ENCODE peak calls at places on chromosomes 7 and 10, in five cellular contexts. One of them, this sample, is unnamed.

GRCh38 chr7:913736-914520 is 37.6 kb downstream of the GET4 start:
- DNase-seq in stimulated activated CD4-positive, alpha-beta T cell treated with anti-CD3 and anti-CD28 coated beads, Interleukin-12 subunit alpha, Interleukin-12 subunit beta, amount 100 ng/mL, for 48 hours: no peak
- DNase-seq in activated naive CD8-positive, alpha-beta T cell treated with anti-CD3 and anti-CD28 coated beads for 36 hours: no peak
- DNase-seq in mucosa of gallbladder: peak; percentile 78
- DNase-seq in COR-L47: no peak
- DNase-seq in this sample: no peak

GRCh38 chr7:22433710-22434460 is 66.1 kb downstream of the STEAP1B start:
- DNase-seq in stimulated activated CD4-positive, alpha-beta T cell treated with anti-CD3 and anti-CD28 coated beads, Interleukin-12 subunit alpha, Interleukin-12 subunit beta, amount 100 ng/mL, for 48 hours: no peak
- DNase-seq in activated naive CD8-positive, alpha-beta T cell treated with anti-CD3 and anti-CD28 coated beads for 36 hours: no peak
- DNase-seq in mucosa of gallbladder: no peak
- DNase-seq in COR-L47: peak; percentile 14
- DNase-seq in this sample: peak; percentile 22

GRCh38 chr10:133167693-133168616 is 7.9 kb downstream of the KNDC1 start:
- DNase-seq in stimulated activated CD4-positive, alpha-beta T cell treated with anti-CD3 and anti-CD28 coated beads, Interleukin-12 subunit alpha, Interleukin-12 subunit beta, amount 100 ng/mL, for 48 hours: no peak
- DNase-seq in activated naive CD8-positive, alpha-beta T cell treated with anti-CD3 and anti-CD28 coated beads for 36 hours: no peak
- DNase-seq in mucosa of gallbladder: no peak
- DNase-seq in COR-L47: no peak
- DNase-seq in this sample: no peak

GRCh38 chr7:92987095-92987494 is 130.7 kb downstream of the SAMD9 start:
- DNase-seq in stimulated activated CD4-positive, alpha-beta T cell treated with anti-CD3 and anti-CD28 coated beads, Interleukin-12 subunit alpha, Interleukin-12 subunit beta, amount 100 ng/mL, for 48 hours: no peak
- DNase-seq in activated naive CD8-positive, alpha-beta T cell treated with anti-CD3 and anti-CD28 coated beads for 36 hours: no peak
- DNase-seq in mucosa of gallbladder: no peak
- DNase-seq in COR-L47: no peak
- DNase-seq in this sample: no peak

GRCh38 chr10:132909491-132910071 is 32.8 kb downstream of the CFAP46 start:
- DNase-seq in stimulated activated CD4-positive, alpha-beta T cell treated with anti-CD3 and anti-CD28 coated beads, Interleukin-12 subunit alpha, Interleukin-12 subunit beta, amount 100 ng/mL, for 48 hours: no peak
- DNase-seq in activated naive CD8-positive, alpha-beta T cell treated with anti-CD3 and anti-CD28 coated beads for 36 hours: no peak
- DNase-seq in mucosa of gallbladder: no peak
- DNase-seq in COR-L47: no peak
- DNase-seq in this sample: no peak

GRCh38 chr10:396535-397220 is 261.4 kb downstream of the ZMYND11 start:
- DNase-seq in stimulated activated CD4-positive, alpha-beta T cell treated with anti-CD3 and anti-CD28 coated beads, Interleukin-12 subunit alpha, Interleukin-12 subunit beta, amount 100 ng/mL, for 48 hours: no peak
- DNase-seq in activated naive CD8-positive, alpha-beta T cell treated with anti-CD3 and anti-CD28 coated beads for 36 hours: no peak
- DNase-seq in mucosa of gallbladder: no peak
- DNase-seq in COR-L47: no peak
- DNase-seq in this sample: no peak

GRCh38 chr7:27115161-27116018 is 12.9 kb upstream of the HOXA2 start:
- DNase-seq in stimulated activated CD4-positive, alpha-beta T cell treated with anti-CD3 and anti-CD28 coated beads, Interleukin-12 subunit alpha, Interleukin-12 subunit beta, amount 100 ng/mL, for 48 hours: no peak
- DNase-seq in activated naive CD8-positive, alpha-beta T cell treated with anti-CD3 and anti-CD28 coated beads for 36 hours: no peak
- DNase-seq in mucosa of gallbladder: no peak
- DNase-seq in COR-L47: no peak
- DNase-seq in this sample: no peak

GRCh38 chr7:4138866-4139265 is 543.2 kb upstream of the FOXK1 start:
- DNase-seq in stimulated activated CD4-positive, alpha-beta T cell treated with anti-CD3 and anti-CD28 coated beads, Interleukin-12 subunit alpha, Interleukin-12 subunit beta, amount 100 ng/mL, for 48 hours: no peak
- DNase-seq in activated naive CD8-positive, alpha-beta T cell treated with anti-CD3 and anti-CD28 coated beads for 36 hours: no peak
- DNase-seq in mucosa of gallbladder: no peak
- DNase-seq in COR-L47: no peak
- DNase-seq in this sample: no peak

GRCh38 chr7:123215350-123215749 is 15.6 kb upstream of the SLC13A1 start:
- DNase-seq in stimulated activated CD4-positive, alpha-beta T cell treated with anti-CD3 and anti-CD28 coated beads, Interleukin-12 subunit alpha, Interleukin-12 subunit beta, amount 100 ng/mL, for 48 hours: no peak
- DNase-seq in activated naive CD8-positive, alpha-beta T cell treated with anti-CD3 and anti-CD28 coated beads for 36 hours: no peak
- DNase-seq in mucosa of gallbladder: no peak
- DNase-seq in COR-L47: no peak
- DNase-seq in this sample: no peak

GRCh38 chr10:17056781-17057191 is 72.8 kb downstream of the CUBN start:
- DNase-seq in stimulated activated CD4-positive, alpha-beta T cell treated with anti-CD3 and anti-CD28 coated beads, Interleukin-12 subunit alpha, Interleukin-12 subunit beta, amount 100 ng/mL, for 48 hours: no peak
- DNase-seq in activated naive CD8-positive, alpha-beta T cell treated with anti-CD3 and anti-CD28 coated beads for 36 hours: no peak
- DNase-seq in mucosa of gallbladder: no peak
- DNase-seq in COR-L47: no peak
- DNase-seq in this sample: no peak

GRCh38 chr10:132938472-132939329 is 3.7 kb downstream of the CFAP46 start:
- DNase-seq in stimulated activated CD4-positive, alpha-beta T cell treated with anti-CD3 and anti-CD28 coated beads, Interleukin-12 subunit alpha, Interleukin-12 subunit beta, amount 100 ng/mL, for 48 hours: no peak
- DNase-seq in activated naive CD8-positive, alpha-beta T cell treated with anti-CD3 and anti-CD28 coated beads for 36 hours: peak; percentile 36
- DNase-seq in mucosa of gallbladder: no peak
- DNase-seq in COR-L47: no peak
- DNase-seq in this sample: no peak

GRCh38 chr7:151059362-151060112 is at the start of gene SLC4A2:
- DNase-seq in stimulated activated CD4-positive, alpha-beta T cell treated with anti-CD3 and anti-CD28 coated beads, Interleukin-12 subunit alpha, Interleukin-12 subunit beta, amount 100 ng/mL, for 48 hours: peak; percentile 54
- DNase-seq in activated naive CD8-positive, alpha-beta T cell treated with anti-CD3 and anti-CD28 coated beads for 36 hours: peak; percentile 81
- DNase-seq in mucosa of gallbladder: peak; percentile 69
- DNase-seq in COR-L47: peak; percentile 38
- DNase-seq in this sample: peak; percentile 86

GRCh38 chr7:43785425-43785824 is 26.9 kb downstream of the BLVRA start:
- DNase-seq in stimulated activated CD4-positive, alpha-beta T cell treated with anti-CD3 and anti-CD28 coated beads, Interleukin-12 subunit alpha, Interleukin-12 subunit beta, amount 100 ng/mL, for 48 hours: no peak
- DNase-seq in activated naive CD8-positive, alpha-beta T cell treated with anti-CD3 and anti-CD28 coated beads for 36 hours: no peak
- DNase-seq in mucosa of gallbladder: peak; percentile 74
- DNase-seq in COR-L47: no peak
- DNase-seq in this sample: no peak

GRCh38 chr7:8365499-8366110 is 67.8 kb upstream of the NXPH1 start:
- DNase-seq in stimulated activated CD4-positive, alpha-beta T cell treated with anti-CD3 and anti-CD28 coated beads, Interleukin-12 subunit alpha, Interleukin-12 subunit beta, amount 100 ng/mL, for 48 hours: no peak
- DNase-seq in activated naive CD8-positive, alpha-beta T cell treated with anti-CD3 and anti-CD28 coated beads for 36 hours: no peak
- DNase-seq in mucosa of gallbladder: no peak
- DNase-seq in COR-L47: peak; percentile 45
- DNase-seq in this sample: no peak

GRCh38 chr7:126411032-126411820 is 841.5 kb downstream of the GRM8 start:
- DNase-seq in stimulated activated CD4-positive, alpha-beta T cell treated with anti-CD3 and anti-CD28 coated beads, Interleukin-12 subunit alpha, Interleukin-12 subunit beta, amount 100 ng/mL, for 48 hours: no peak
- DNase-seq in activated naive CD8-positive, alpha-beta T cell treated with anti-CD3 and anti-CD28 coated beads for 36 hours: no peak
- DNase-seq in mucosa of gallbladder: no peak
- DNase-seq in COR-L47: no peak
- DNase-seq in this sample: no peak

GRCh38 chr7:101728888-101729883 is 88.2 kb upstream of the CUX1 start:
- DNase-seq in stimulated activated CD4-positive, alpha-beta T cell treated with anti-CD3 and anti-CD28 coated beads, Interleukin-12 subunit alpha, Interleukin-12 subunit beta, amount 100 ng/mL, for 48 hours: no peak
- DNase-seq in activated naive CD8-positive, alpha-beta T cell treated with anti-CD3 and anti-CD28 coated beads for 36 hours: no peak
- DNase-seq in mucosa of gallbladder: peak; percentile 42
- DNase-seq in COR-L47: no peak
- DNase-seq in this sample: no peak

GRCh38 chr7:23277359-23277989 is 21.7 kb upstream of the MALSU1 start:
- DNase-seq in stimulated activated CD4-positive, alpha-beta T cell treated with anti-CD3 and anti-CD28 coated beads, Interleukin-12 subunit alpha, Interleukin-12 subunit beta, amount 100 ng/mL, for 48 hours: peak; percentile 61
- DNase-seq in activated naive CD8-positive, alpha-beta T cell treated with anti-CD3 and anti-CD28 coated beads for 36 hours: no peak
- DNase-seq in mucosa of gallbladder: peak; percentile 43
- DNase-seq in COR-L47: peak; percentile 61
- DNase-seq in this sample: no peak

GRCh38 chr10:19929466-19930140 is 113.4 kb downstream of the PLXDC2 start:
- DNase-seq in stimulated activated CD4-positive, alpha-beta T cell treated with anti-CD3 and anti-CD28 coated beads, Interleukin-12 subunit alpha, Interleukin-12 subunit beta, amount 100 ng/mL, for 48 hours: no peak
- DNase-seq in activated naive CD8-positive, alpha-beta T cell treated with anti-CD3 and anti-CD28 coated beads for 36 hours: no peak
- DNase-seq in mucosa of gallbladder: peak; percentile 61
- DNase-seq in COR-L47: no peak
- DNase-seq in this sample: no peak

GRCh38 chr7:6015917-6016652 is 7.0 kb downstream of the AIMP2 start:
- DNase-seq in stimulated activated CD4-positive, alpha-beta T cell treated with anti-CD3 and anti-CD28 coated beads, Interleukin-12 subunit alpha, Interleukin-12 subunit beta, amount 100 ng/mL, for 48 hours: no peak
- DNase-seq in activated naive CD8-positive, alpha-beta T cell treated with anti-CD3 and anti-CD28 coated beads for 36 hours: no peak
- DNase-seq in mucosa of gallbladder: peak; percentile 46
- DNase-seq in COR-L47: no peak
- DNase-seq in this sample: peak; percentile 76

This sample was measured in heart right ventricle.